ENCODE peak calls at places on chromosomes 4 and X, in nine cellular contexts. One of them, this sample, is unnamed.

GRCh38 chr4:123399638-123400358 is 3.2 kb downstream of the SPRY1 start:
- DNase-seq in brain pericyte: no peak
- DNase-seq in bronchial epithelial cell: peak
- DNase-seq in ELR: peak
- DNase-seq in RCC 7860: no peak
- DNase-seq in lower leg skin: no peak
- DNase-seq in Ammon's horn: peak
- DNase-seq in HEK293T: no peak
- DNase-seq in foreskin fibroblast: no peak
- DNase-seq in this sample: no peak

GRCh38 chrX:138775501-138775900 is 64.0 kb upstream of the FGF13 start:
- DNase-seq in brain pericyte: no peak
- DNase-seq in bronchial epithelial cell: peak
- DNase-seq in ELR: peak
- DNase-seq in RCC 7860: peak
- DNase-seq in lower leg skin: no peak
- DNase-seq in Ammon's horn: peak
- DNase-seq in HEK293T: peak
- DNase-seq in foreskin fibroblast: no peak
- DNase-seq in this sample: no peak

GRCh38 chr4:3656441-3657376 is 109.5 kb upstream of the ADRA2C start:
- DNase-seq in brain pericyte: no peak
- DNase-seq in bronchial epithelial cell: no peak
- DNase-seq in ELR: no peak
- DNase-seq in RCC 7860: no peak
- DNase-seq in lower leg skin: no peak
- DNase-seq in Ammon's horn: no peak
- DNase-seq in HEK293T: no peak
- DNase-seq in foreskin fibroblast: no peak
- DNase-seq in this sample: no peak

GRCh38 chr4:8639777-8640720 is 47.5 kb downstream of the CPZ start:
- DNase-seq in brain pericyte: no peak
- DNase-seq in bronchial epithelial cell: no peak
- DNase-seq in ELR: no peak
- DNase-seq in RCC 7860: no peak
- DNase-seq in lower leg skin: peak
- DNase-seq in Ammon's horn: no peak
- DNase-seq in HEK293T: no peak
- DNase-seq in foreskin fibroblast: no peak
- DNase-seq in this sample: no peak

GRCh38 chr4:8200302-8200975 is 1.3 kb downstream of the SH3TC1 start:
- DNase-seq in brain pericyte: no peak
- DNase-seq in bronchial epithelial cell: peak
- DNase-seq in ELR: no peak
- DNase-seq in RCC 7860: no peak
- DNase-seq in lower leg skin: peak
- DNase-seq in Ammon's horn: peak
- DNase-seq in HEK293T: no peak
- DNase-seq in foreskin fibroblast: no peak
- DNase-seq in this sample: peak

GRCh38 chrX:138128025-138128671 is 562.2 kb downstream of the ZIC3 start:
- DNase-seq in brain pericyte: no peak
- DNase-seq in bronchial epithelial cell: peak
- DNase-seq in ELR: peak
- DNase-seq in RCC 7860: no peak
- DNase-seq in lower leg skin: no peak
- DNase-seq in Ammon's horn: peak
- DNase-seq in HEK293T: peak
- DNase-seq in foreskin fibroblast: no peak
- DNase-seq in this sample: no peak

GRCh38 chr4:113832795-113833194 is 71.3 kb upstream of the CAMK2D start:
- DNase-seq in brain pericyte: no peak
- DNase-seq in bronchial epithelial cell: no peak
- DNase-seq in ELR: no peak
- DNase-seq in RCC 7860: no peak
- DNase-seq in lower leg skin: no peak
- DNase-seq in Ammon's horn: no peak
- DNase-seq in HEK293T: no peak
- DNase-seq in foreskin fibroblast: no peak
- DNase-seq in this sample: no peak

GRCh38 chr4:6591305-6591704 is 16.3 kb downstream of the MAN2B2 start:
- DNase-seq in brain pericyte: no peak
- DNase-seq in bronchial epithelial cell: no peak
- DNase-seq in ELR: no peak
- DNase-seq in RCC 7860: no peak
- DNase-seq in lower leg skin: no peak
- DNase-seq in Ammon's horn: no peak
- DNase-seq in HEK293T: no peak
- DNase-seq in foreskin fibroblast: no peak
- DNase-seq in this sample: no peak

GRCh38 chr4:6885953-6886557 is 23.6 kb upstream of the TBC1D14 start:
- DNase-seq in brain pericyte: no peak
- DNase-seq in bronchial epithelial cell: peak
- DNase-seq in ELR: no peak
- DNase-seq in RCC 7860: peak
- DNase-seq in lower leg skin: peak
- DNase-seq in Ammon's horn: peak
- DNase-seq in HEK293T: no peak
- DNase-seq in foreskin fibroblast: peak
- DNase-seq in this sample: no peak

GRCh38 chrX:120604359-120604782 is 470 bp downstream of the MCTS1 start:
- DNase-seq in brain pericyte: no peak
- DNase-seq in bronchial epithelial cell: peak
- DNase-seq in ELR: peak
- DNase-seq in RCC 7860: peak
- DNase-seq in lower leg skin: no peak
- DNase-seq in Ammon's horn: peak
- DNase-seq in HEK293T: peak
- DNase-seq in foreskin fibroblast: peak
- DNase-seq in this sample: peak

GRCh38 chr4:22434895-22435294 is 81.0 kb downstream of the ADGRA3 start:
- DNase-seq in brain pericyte: peak
- DNase-seq in bronchial epithelial cell: peak
- DNase-seq in ELR: peak
- DNase-seq in RCC 7860: no peak
- DNase-seq in lower leg skin: no peak
- DNase-seq in Ammon's horn: peak
- DNase-seq in HEK293T: peak
- DNase-seq in foreskin fibroblast: peak
- DNase-seq in this sample: no peak

GRCh38 chr4:131566026-131566425 is 1583.1 kb upstream of the PCDH10 start:
- DNase-seq in brain pericyte: no peak
- DNase-seq in bronchial epithelial cell: peak
- DNase-seq in ELR: peak
- DNase-seq in RCC 7860: no peak
- DNase-seq in lower leg skin: no peak
- DNase-seq in Ammon's horn: no peak
- DNase-seq in HEK293T: no peak
- DNase-seq in foreskin fibroblast: peak
- DNase-seq in this sample: no peak

GRCh38 chr4:144338834-144339233 is 198.3 kb upstream of the GYPA start:
- DNase-seq in brain pericyte: no peak
- DNase-seq in bronchial epithelial cell: no peak
- DNase-seq in ELR: no peak
- DNase-seq in RCC 7860: no peak
- DNase-seq in lower leg skin: no peak
- DNase-seq in Ammon's horn: no peak
- DNase-seq in HEK293T: no peak
- DNase-seq in foreskin fibroblast: no peak
- DNase-seq in this sample: no peak

GRCh38 chr4:76305033-76305687 is 1.4 kb upstream of the STBD1 start:
- DNase-seq in brain pericyte: no peak
- DNase-seq in bronchial epithelial cell: no peak
- DNase-seq in ELR: no peak
- DNase-seq in RCC 7860: no peak
- DNase-seq in lower leg skin: no peak
- DNase-seq in Ammon's horn: no peak
- DNase-seq in HEK293T: no peak
- DNase-seq in foreskin fibroblast: no peak
- DNase-seq in this sample: no peak

GRCh38 chr4:183354213-183354612 is 32.0 kb upstream of the CLDN24 start:
- DNase-seq in brain pericyte: no peak
- DNase-seq in bronchial epithelial cell: peak
- DNase-seq in ELR: no peak
- DNase-seq in RCC 7860: no peak
- DNase-seq in lower leg skin: no peak
- DNase-seq in Ammon's horn: no peak
- DNase-seq in HEK293T: peak
- DNase-seq in foreskin fibroblast: no peak
- DNase-seq in this sample: no peak

GRCh38 chrX:27057883-27058282 is 405.3 kb downstream of the PPP4R3C start:
- DNase-seq in brain pericyte: no peak
- DNase-seq in bronchial epithelial cell: no peak
- DNase-seq in ELR: no peak
- DNase-seq in RCC 7860: no peak
- DNase-seq in lower leg skin: no peak
- DNase-seq in Ammon's horn: no peak
- DNase-seq in HEK293T: no peak
- DNase-seq in foreskin fibroblast: no peak
- DNase-seq in this sample: no peak

GRCh38 chr4:182495986-182496385 is 252.8 kb downstream of the TENM3 start:
- DNase-seq in brain pericyte: no peak
- DNase-seq in bronchial epithelial cell: no peak
- DNase-seq in ELR: no peak
- DNase-seq in RCC 7860: no peak
- DNase-seq in lower leg skin: no peak
- DNase-seq in Ammon's horn: no peak
- DNase-seq in HEK293T: no peak
- DNase-seq in foreskin fibroblast: no peak
- DNase-seq in this sample: no peak

GRCh38 chrX:114611018-114611619 is 27.2 kb downstream of the HTR2C start:
- DNase-seq in brain pericyte: no peak
- DNase-seq in bronchial epithelial cell: peak
- DNase-seq in ELR: peak
- DNase-seq in RCC 7860: peak
- DNase-seq in lower leg skin: no peak
- DNase-seq in Ammon's horn: peak
- DNase-seq in HEK293T: peak
- DNase-seq in foreskin fibroblast: peak
- DNase-seq in this sample: no peak

GRCh38 chr4:102311912-102312311 is 33.4 kb downstream of the SLC39A8 start:
- DNase-seq in brain pericyte: no peak
- DNase-seq in bronchial epithelial cell: no peak
- DNase-seq in ELR: no peak
- DNase-seq in RCC 7860: no peak
- DNase-seq in lower leg skin: no peak
- DNase-seq in Ammon's horn: no peak
- DNase-seq in HEK293T: no peak
- DNase-seq in foreskin fibroblast: no peak
- DNase-seq in this sample: no peak

GRCh38 chr4:89364559-89364958 is 57.0 kb upstream of the GPRIN3 start:
- DNase-seq in brain pericyte: no peak
- DNase-seq in bronchial epithelial cell: no peak
- DNase-seq in ELR: no peak
- DNase-seq in RCC 7860: no peak
- DNase-seq in lower leg skin: no peak
- DNase-seq in Ammon's horn: no peak
- DNase-seq in HEK293T: no peak
- DNase-seq in foreskin fibroblast: no peak
- DNase-seq in this sample: no peak

GRCh38 chr4:1786544-1787362 is 6.3 kb upstream of the FGFR3 start:
- DNase-seq in brain pericyte: no peak
- DNase-seq in bronchial epithelial cell: no peak
- DNase-seq in ELR: no peak
- DNase-seq in RCC 7860: no peak
- DNase-seq in lower leg skin: no peak
- DNase-seq in Ammon's horn: no peak
- DNase-seq in HEK293T: no peak
- DNase-seq in foreskin fibroblast: no peak
- DNase-seq in this sample: no peak

GRCh38 chr4:17480530-17480929 is 31.4 kb downstream of the QDPR start:
- DNase-seq in brain pericyte: no peak
- DNase-seq in bronchial epithelial cell: no peak
- DNase-seq in ELR: no peak
- DNase-seq in RCC 7860: no peak
- DNase-seq in lower leg skin: peak
- DNase-seq in Ammon's horn: no peak
- DNase-seq in HEK293T: no peak
- DNase-seq in foreskin fibroblast: no peak
- DNase-seq in this sample: no peak

GRCh38 chr4:168604496-168605373 is 107.9 kb downstream of the PALLD start:
- DNase-seq in brain pericyte: no peak
- DNase-seq in bronchial epithelial cell: peak
- DNase-seq in ELR: peak
- DNase-seq in RCC 7860: peak
- DNase-seq in lower leg skin: no peak
- DNase-seq in Ammon's horn: peak
- DNase-seq in HEK293T: peak
- DNase-seq in foreskin fibroblast: peak
- DNase-seq in this sample: no peak

GRCh38 chrX:67543818-67544217 is at the start of gene AR:
- DNase-seq in brain pericyte: no peak
- DNase-seq in bronchial epithelial cell: peak
- DNase-seq in ELR: peak
- DNase-seq in RCC 7860: no peak
- DNase-seq in lower leg skin: peak
- DNase-seq in Ammon's horn: peak
- DNase-seq in HEK293T: no peak
- DNase-seq in foreskin fibroblast: peak
- DNase-seq in this sample: no peak

GRCh38 chr4:73850261-73850970 is 2.7 kb upstream of the PF4V1 start:
- DNase-seq in brain pericyte: no peak
- DNase-seq in bronchial epithelial cell: peak
- DNase-seq in ELR: no peak
- DNase-seq in RCC 7860: no peak
- DNase-seq in lower leg skin: no peak
- DNase-seq in Ammon's horn: no peak
- DNase-seq in HEK293T: no peak
- DNase-seq in foreskin fibroblast: no peak
- DNase-seq in this sample: no peak

GRCh38 chr4:33467291-33467690 is 2747.1 kb downstream of the PCDH7 start:
- DNase-seq in brain pericyte: no peak
- DNase-seq in bronchial epithelial cell: no peak
- DNase-seq in ELR: no peak
- DNase-seq in RCC 7860: no peak
- DNase-seq in lower leg skin: no peak
- DNase-seq in Ammon's horn: no peak
- DNase-seq in HEK293T: no peak
- DNase-seq in foreskin fibroblast: no peak
- DNase-seq in this sample: no peak

GRCh38 chr4:3703677-3704521 is 62.3 kb upstream of the ADRA2C start:
- DNase-seq in brain pericyte: no peak
- DNase-seq in bronchial epithelial cell: no peak
- DNase-seq in ELR: no peak
- DNase-seq in RCC 7860: no peak
- DNase-seq in lower leg skin: no peak
- DNase-seq in Ammon's horn: no peak
- DNase-seq in HEK293T: no peak
- DNase-seq in foreskin fibroblast: no peak
- DNase-seq in this sample: no peak

GRCh38 chr4:39698424-39699009 is 581 bp downstream of the UBE2K start:
- DNase-seq in brain pericyte: peak
- DNase-seq in bronchial epithelial cell: peak
- DNase-seq in ELR: peak
- DNase-seq in RCC 7860: no peak
- DNase-seq in lower leg skin: peak
- DNase-seq in Ammon's horn: peak
- DNase-seq in HEK293T: peak
- DNase-seq in foreskin fibroblast: no peak
- DNase-seq in this sample: no peak

GRCh38 chr4:40150932-40151331 is 45.9 kb upstream of the RHOH start:
- DNase-seq in brain pericyte: no peak
- DNase-seq in bronchial epithelial cell: no peak
- DNase-seq in ELR: no peak
- DNase-seq in RCC 7860: peak
- DNase-seq in lower leg skin: no peak
- DNase-seq in Ammon's horn: no peak
- DNase-seq in HEK293T: no peak
- DNase-seq in foreskin fibroblast: no peak
- DNase-seq in this sample: no peak

GRCh38 chrX:37405954-37406353 is 56.8 kb downstream of the PRRG1 start:
- DNase-seq in brain pericyte: no peak
- DNase-seq in bronchial epithelial cell: no peak
- DNase-seq in ELR: peak
- DNase-seq in RCC 7860: no peak
- DNase-seq in lower leg skin: no peak
- DNase-seq in Ammon's horn: no peak
- DNase-seq in HEK293T: no peak
- DNase-seq in foreskin fibroblast: no peak
- DNase-seq in this sample: no peak

GRCh38 chr4:152374153-152374552 is 161.7 kb downstream of the FBXW7 start:
- DNase-seq in brain pericyte: no peak
- DNase-seq in bronchial epithelial cell: no peak
- DNase-seq in ELR: no peak
- DNase-seq in RCC 7860: no peak
- DNase-seq in lower leg skin: no peak
- DNase-seq in Ammon's horn: no peak
- DNase-seq in HEK293T: no peak
- DNase-seq in foreskin fibroblast: no peak
- DNase-seq in this sample: no peak